ENCODE peak calls at places on chromosomes 11 and 22, in six cellular contexts. N, X, U, J, C and W are unnamed samples.

GRCh38 chr22:23233746-23234408 is 53.6 kb downstream of the BCR start:
- DNase-seq in J (peak; percentile 60), N (no peak), U (no peak), X (no peak), C (no peak), W (peak; percentile 71)

GRCh38 chr22:35637254-35637653 is 11.0 kb upstream of the APOL6 start:
- DNase-seq in X (no peak), J (no peak), C (no peak), U (no peak), N (no peak), W (no peak)

GRCh38 chr22:19998232-19998951 is 18.2 kb downstream of the ARVCF start:
- DNase-seq in N (no peak), X (no peak), C (no peak), U (no peak), J (no peak), W (no peak)

GRCh38 chr11:87116185-87116584 is 78.5 kb downstream of the TMEM135 start:
- DNase-seq in N (no peak), C (no peak), J (no peak), U (no peak), X (no peak), W (no peak)

GRCh38 chr11:504053-504993 is 2.7 kb downstream of the RNH1 start:
- DNase-seq in X (no peak), U (peak; percentile 50), J (peak; percentile 68), N (no peak), C (no peak), W (peak; percentile 77)

GRCh38 chr11:59689015-59689414 is 20.2 kb upstream of the PATL1 start:
- DNase-seq in J (no peak), X (no peak), N (no peak), U (no peak), C (no peak), W (no peak)

GRCh38 chr11:14582835-14583234 is 60.8 kb upstream of the PDE3B start:
- DNase-seq in J (no peak), N (no peak), X (no peak), U (no peak), C (no peak), W (no peak)

GRCh38 chr11:75931124-75931523 is 116.1 kb downstream of the UVRAG start:
- DNase-seq in X (no peak), J (peak; percentile 67), C (no peak), U (no peak), N (no peak), W (no peak)

GRCh38 chr22:44698531-44699421 is 3.2 kb upstream of the PRR5 start:
- DNase-seq in X (no peak), N (no peak), U (no peak), J (peak; percentile 32), C (no peak), W (peak; percentile 89)